ENCODE peak calls at places on chromosomes 6 and 20, in four cellular contexts. One of them, this sample, is unnamed.
A peak's percentile ranks its signal among the peaks of the same experiment; 100 is the strongest.

GRCh38 chr20:5535211-5535756 is 214.9 kb upstream of the SHLD1 start:
- DNase-seq in fibroblast of lung: peak; percentile 75
- DNase-seq in psoas muscle: no peak
- DNase-seq in lower lobe of right lung: no peak
- DNase-seq in this sample: no peak

GRCh38 chr6:139597781-139598368 is 223.4 kb upstream of the CITED2 start:
- DNase-seq in fibroblast of lung: peak; percentile 99
- DNase-seq in lower lobe of right lung: peak; percentile 58
- DNase-seq in psoas muscle: peak; percentile 77
- DNase-seq in this sample: peak; percentile 90

GRCh38 chr20:64212750-64213149 is 42.8 kb upstream of the PCMTD2 start:
- DNase-seq in fibroblast of lung: peak; percentile 52
- DNase-seq in psoas muscle: peak; percentile 37
- DNase-seq in lower lobe of right lung: no peak
- DNase-seq in this sample: peak; percentile 85

GRCh38 chr20:19129976-19130612 is 82.3 kb upstream of the SLC24A3 start:
- DNase-seq in fibroblast of lung: no peak
- DNase-seq in lower lobe of right lung: no peak
- DNase-seq in psoas muscle: no peak
- DNase-seq in this sample: no peak

GRCh38 chr6:1381397-1382330 is 7.7 kb upstream of the FOXF2 start:
- DNase-seq in fibroblast of lung: no peak
- DNase-seq in psoas muscle: peak; percentile 53
- DNase-seq in lower lobe of right lung: no peak
- DNase-seq in this sample: peak; percentile 77

GRCh38 chr20:21315138-21315537 is 12.0 kb downstream of the XRN2 start:
- DNase-seq in fibroblast of lung: peak; percentile 94
- DNase-seq in lower lobe of right lung: no peak
- DNase-seq in psoas muscle: no peak
- DNase-seq in this sample: no peak

GRCh38 chr6:1848752-1849151 is 239.0 kb downstream of the FOXC1 start:
- DNase-seq in psoas muscle: no peak
- DNase-seq in fibroblast of lung: no peak
- DNase-seq in lower lobe of right lung: no peak
- DNase-seq in this sample: no peak

GRCh38 chr6:133502451-133503259 is 261.5 kb downstream of the EYA4 start:
- DNase-seq in fibroblast of lung: peak; percentile 97
- DNase-seq in psoas muscle: peak; percentile 28
- DNase-seq in lower lobe of right lung: no peak
- DNase-seq in this sample: peak; percentile 66

GRCh38 chr6:111184827-111185567 is 97.7 kb downstream of the SLC16A10 start:
- DNase-seq in fibroblast of lung: no peak
- DNase-seq in lower lobe of right lung: no peak
- DNase-seq in psoas muscle: no peak
- DNase-seq in this sample: no peak

GRCh38 chr20:43963872-43964791 is 49.5 kb downstream of the TOX2 start:
- DNase-seq in psoas muscle: peak; percentile 44
- DNase-seq in fibroblast of lung: peak; percentile 44
- DNase-seq in lower lobe of right lung: no peak
- DNase-seq in this sample: peak; percentile 69

GRCh38 chr6:14910692-14911547 is 334.9 kb upstream of the JARID2 start:
- DNase-seq in fibroblast of lung: no peak
- DNase-seq in psoas muscle: peak; percentile 39
- DNase-seq in lower lobe of right lung: peak; percentile 79
- DNase-seq in this sample: peak; percentile 78

GRCh38 chr20:16397053-16397452 is 176.2 kb downstream of the KIF16B start:
- DNase-seq in psoas muscle: peak; percentile 54
- DNase-seq in lower lobe of right lung: no peak
- DNase-seq in fibroblast of lung: peak; percentile 27
- DNase-seq in this sample: peak; percentile 92

GRCh38 chr6:32082951-32083350 is 26.2 kb downstream of the TNXB start:
- DNase-seq in fibroblast of lung: peak; percentile 84
- DNase-seq in psoas muscle: peak; percentile 79
- DNase-seq in lower lobe of right lung: no peak
- DNase-seq in this sample: peak; percentile 88

DNA sequence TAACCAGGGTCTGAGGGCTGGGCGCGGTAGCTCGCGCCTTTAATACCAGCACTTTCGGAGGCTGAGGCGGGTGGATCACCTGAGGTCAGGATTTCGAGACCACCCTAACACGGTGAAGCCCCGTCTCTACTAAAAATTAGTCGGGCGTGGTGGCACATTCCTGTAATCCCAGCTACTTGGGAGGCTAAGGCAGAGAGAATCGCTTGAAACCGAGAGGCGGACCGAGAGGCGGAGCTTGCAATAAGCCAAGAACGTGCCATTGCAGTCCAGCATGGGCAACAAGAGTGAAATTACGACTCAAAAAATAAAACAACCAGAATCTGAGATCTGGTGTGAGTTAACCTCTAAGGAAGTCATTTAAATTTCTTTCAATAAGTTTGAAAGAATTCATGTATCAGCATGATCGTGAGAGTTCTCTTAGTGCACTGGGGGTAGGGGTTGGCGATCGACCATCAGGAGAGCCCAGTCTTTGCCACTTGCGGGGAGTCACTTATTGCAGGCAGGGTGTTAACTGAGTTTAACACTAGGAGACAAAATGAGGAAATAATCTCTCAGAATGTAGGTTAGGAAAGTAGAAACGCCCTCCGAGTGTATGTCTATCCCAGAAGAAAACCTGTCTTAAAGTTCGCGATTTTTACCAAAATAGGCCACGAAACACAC is 206.5 kb upstream of the ZNF184 start:
- DNase-seq in psoas muscle: no peak
- DNase-seq in fibroblast of lung: no peak
- DNase-seq in lower lobe of right lung: no peak
- DNase-seq in this sample: no peak
- H3K4me3 ChIP-seq in psoas muscle: no peak overlapping the region
- H3K4me3 ChIP-seq in fibroblast of lung: no peak overlapping the region
- H3K4me3 ChIP-seq in lower lobe of right lung: no peak overlapping the region
- H3K4me3 ChIP-seq in this sample: no peak overlapping the region

DNA sequence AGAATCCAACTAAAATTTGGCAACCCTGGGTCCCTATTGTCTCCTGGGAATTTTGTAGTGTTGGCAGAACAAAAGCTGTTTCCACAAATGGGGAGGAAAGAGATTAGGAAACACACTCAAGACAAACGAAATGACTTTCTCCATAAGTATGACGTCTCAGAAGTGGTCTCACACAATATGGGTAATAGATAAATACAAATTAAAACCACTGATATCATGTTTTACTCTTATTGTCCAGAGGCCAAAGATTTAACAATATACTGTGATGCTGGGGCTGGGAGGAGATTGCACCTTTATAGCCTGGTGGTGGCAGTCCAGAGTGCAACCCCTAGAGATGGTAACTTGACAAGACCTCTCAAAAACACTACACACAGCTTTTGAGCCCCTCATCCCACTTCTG is 18.6 kb downstream of the FKBP1A start:
- DNase-seq in lower lobe of right lung: no peak
- DNase-seq in fibroblast of lung: no peak
- DNase-seq in psoas muscle: no peak
- DNase-seq in this sample: no peak
- H3K4me1 ChIP-seq in lower lobe of right lung: peaks cover 97% of the 10 kb centered on the region
- H3K4me1 ChIP-seq in fibroblast of lung: peaks cover 13% of the 10 kb centered on the region
- H3K4me1 ChIP-seq in psoas muscle: peaks cover 71% of the 10 kb centered on the region
- H3K4me1 ChIP-seq in this sample: peaks cover 32% of the 10 kb centered on the region

GRCh38 chr20:48683467-48684175 is 144.2 kb downstream of the PREX1 start:
- DNase-seq in lower lobe of right lung: peak; percentile 20
- DNase-seq in psoas muscle: no peak
- DNase-seq in fibroblast of lung: no peak
- DNase-seq in this sample: no peak
- H3K27ac ChIP-seq in lower lobe of right lung: peak overlapping the region; percentile 62
- H3K27ac ChIP-seq in psoas muscle: no peak overlapping the region
- H3K27ac ChIP-seq in fibroblast of lung: peak overlapping the region; percentile 62
- H3K27ac ChIP-seq in this sample: no peak overlapping the region

GRCh38 chr20:419556-420168 is 11.6 kb downstream of the RBCK1 start:
- DNase-seq in lower lobe of right lung: no peak
- DNase-seq in fibroblast of lung: no peak
- DNase-seq in psoas muscle: no peak
- DNase-seq in this sample: peak; percentile 53
- H3K4me3 ChIP-seq in lower lobe of right lung: no peak overlapping the region
- H3K4me3 ChIP-seq in fibroblast of lung: no peak overlapping the region
- H3K4me3 ChIP-seq in psoas muscle: no peak overlapping the region
- H3K4me3 ChIP-seq in this sample: no peak overlapping the region